ENCODE peak calls at places on chromosomes 6 and 20, in eight cellular contexts. One of them, this sample, is unnamed.

GRCh38 chr20:35883778-35884540 is 70.3 kb downstream of the SCAND1 start:
- DNase-seq in EL: peak
- DNase-seq in fibroblast of pulmonary artery: peak
- DNase-seq in NCI-H1105: peak
- DNase-seq in mesendoderm: peak
- DNase-seq in stomach: peak
- DNase-seq in hypothalamus: peak
- DNase-seq in fibroblast of lung: peak
- DNase-seq in this sample: peak

GRCh38 chr6:158042245-158042798 is 60.7 kb downstream of the SYNJ2 start:
- DNase-seq in NCI-H1105: no peak
- DNase-seq in hypothalamus: no peak
- DNase-seq in stomach: peak
- DNase-seq in fibroblast of pulmonary artery: peak
- DNase-seq in fibroblast of lung: peak
- DNase-seq in mesendoderm: peak
- DNase-seq in EL: peak
- DNase-seq in this sample: no peak

GRCh38 chr6:15065603-15066002 is 180.3 kb upstream of the JARID2 start:
- DNase-seq in fibroblast of lung: peak
- DNase-seq in fibroblast of pulmonary artery: no peak
- DNase-seq in EL: peak
- DNase-seq in stomach: no peak
- DNase-seq in hypothalamus: no peak
- DNase-seq in NCI-H1105: no peak
- DNase-seq in mesendoderm: no peak
- DNase-seq in this sample: no peak

GRCh38 chr6:110468696-110469095 is 7.7 kb downstream of the SLC22A16 start:
- DNase-seq in EL: no peak
- DNase-seq in hypothalamus: no peak
- DNase-seq in fibroblast of pulmonary artery: no peak
- DNase-seq in mesendoderm: peak
- DNase-seq in stomach: no peak
- DNase-seq in fibroblast of lung: no peak
- DNase-seq in NCI-H1105: no peak
- DNase-seq in this sample: no peak

GRCh38 chr20:64129146-64129782 is 21.9 kb upstream of the NPBWR2 start:
- DNase-seq in EL: no peak
- DNase-seq in stomach: no peak
- DNase-seq in fibroblast of pulmonary artery: no peak
- DNase-seq in mesendoderm: no peak
- DNase-seq in hypothalamus: no peak
- DNase-seq in NCI-H1105: no peak
- DNase-seq in fibroblast of lung: no peak
- DNase-seq in this sample: no peak

GRCh38 chr20:3580412-3580811 is 82.8 kb downstream of the GFRA4 start:
- DNase-seq in fibroblast of pulmonary artery: no peak
- DNase-seq in hypothalamus: no peak
- DNase-seq in fibroblast of lung: no peak
- DNase-seq in EL: no peak
- DNase-seq in stomach: no peak
- DNase-seq in mesendoderm: peak
- DNase-seq in NCI-H1105: no peak
- DNase-seq in this sample: no peak

GRCh38 chr6:106973018-106973840 is 1.3 kb downstream of the CD24 start:
- DNase-seq in EL: no peak
- DNase-seq in fibroblast of pulmonary artery: no peak
- DNase-seq in mesendoderm: peak
- DNase-seq in stomach: peak
- DNase-seq in hypothalamus: no peak
- DNase-seq in NCI-H1105: peak
- DNase-seq in fibroblast of lung: peak
- DNase-seq in this sample: no peak

GRCh38 chr6:41408982-41409381 is 73.6 kb downstream of the NCR2 start:
- DNase-seq in hypothalamus: no peak
- DNase-seq in stomach: no peak
- DNase-seq in mesendoderm: peak
- DNase-seq in EL: no peak
- DNase-seq in fibroblast of pulmonary artery: no peak
- DNase-seq in NCI-H1105: no peak
- DNase-seq in fibroblast of lung: no peak
- DNase-seq in this sample: no peak

GRCh38 chr20:8148501-8148900 is 16.4 kb downstream of the PLCB1 start:
- DNase-seq in NCI-H1105: no peak
- DNase-seq in fibroblast of pulmonary artery: no peak
- DNase-seq in fibroblast of lung: peak
- DNase-seq in EL: peak
- DNase-seq in mesendoderm: no peak
- DNase-seq in stomach: no peak
- DNase-seq in hypothalamus: no peak
- DNase-seq in this sample: no peak

GRCh38 chr20:37245181-37245580 is 16.4 kb downstream of the GHRH start:
- DNase-seq in NCI-H1105: no peak
- DNase-seq in EL: no peak
- DNase-seq in mesendoderm: no peak
- DNase-seq in hypothalamus: no peak
- DNase-seq in fibroblast of pulmonary artery: no peak
- DNase-seq in stomach: no peak
- DNase-seq in fibroblast of lung: no peak
- DNase-seq in this sample: no peak

GRCh38 chr6:134631398-134631924 is 313.5 kb upstream of the SGK1 start:
- DNase-seq in hypothalamus: no peak
- DNase-seq in EL: no peak
- DNase-seq in stomach: no peak
- DNase-seq in NCI-H1105: no peak
- DNase-seq in mesendoderm: no peak
- DNase-seq in fibroblast of lung: no peak
- DNase-seq in fibroblast of pulmonary artery: no peak
- DNase-seq in this sample: no peak

GRCh38 chr6:130187335-130188206 is 35.2 kb downstream of the SAMD3 start:
- DNase-seq in mesendoderm: no peak
- DNase-seq in fibroblast of lung: no peak
- DNase-seq in hypothalamus: no peak
- DNase-seq in NCI-H1105: no peak
- DNase-seq in fibroblast of pulmonary artery: no peak
- DNase-seq in EL: no peak
- DNase-seq in stomach: no peak
- DNase-seq in this sample: no peak

GRCh38 chr6:136920858-136921520 is 1.1 kb upstream of the SLC35D3 start:
- DNase-seq in fibroblast of lung: peak
- DNase-seq in stomach: no peak
- DNase-seq in EL: peak
- DNase-seq in fibroblast of pulmonary artery: peak
- DNase-seq in NCI-H1105: peak
- DNase-seq in hypothalamus: no peak
- DNase-seq in mesendoderm: peak
- DNase-seq in this sample: no peak

GRCh38 chr6:67544851-67545452 is 1090.1 kb upstream of the ADGRB3 start:
- DNase-seq in hypothalamus: no peak
- DNase-seq in stomach: no peak
- DNase-seq in fibroblast of lung: no peak
- DNase-seq in fibroblast of pulmonary artery: no peak
- DNase-seq in NCI-H1105: no peak
- DNase-seq in mesendoderm: peak
- DNase-seq in EL: no peak
- DNase-seq in this sample: no peak

GRCh38 chr6:36839819-36840379 is 655 bp upstream of the CPNE5 start:
- DNase-seq in stomach: peak
- DNase-seq in fibroblast of lung: no peak
- DNase-seq in fibroblast of pulmonary artery: no peak
- DNase-seq in EL: peak
- DNase-seq in NCI-H1105: peak
- DNase-seq in mesendoderm: peak
- DNase-seq in hypothalamus: peak
- DNase-seq in this sample: no peak

GRCh38 chr6:14549871-14550270 is 432.3 kb downstream of the CD83 start:
- DNase-seq in mesendoderm: no peak
- DNase-seq in fibroblast of pulmonary artery: no peak
- DNase-seq in EL: no peak
- DNase-seq in fibroblast of lung: no peak
- DNase-seq in hypothalamus: no peak
- DNase-seq in NCI-H1105: no peak
- DNase-seq in stomach: no peak
- DNase-seq in this sample: no peak

GRCh38 chr6:45714795-45715507 is 300.7 kb downstream of the CLIC5 start:
- DNase-seq in hypothalamus: peak
- DNase-seq in fibroblast of lung: peak
- DNase-seq in EL: peak
- DNase-seq in stomach: peak
- DNase-seq in fibroblast of pulmonary artery: peak
- DNase-seq in mesendoderm: peak
- DNase-seq in NCI-H1105: peak
- DNase-seq in this sample: peak

GRCh38 chr20:889110-889509 is 27.0 kb downstream of the ANGPT4 start:
- DNase-seq in EL: no peak
- DNase-seq in stomach: no peak
- DNase-seq in fibroblast of lung: no peak
- DNase-seq in hypothalamus: no peak
- DNase-seq in mesendoderm: no peak
- DNase-seq in NCI-H1105: no peak
- DNase-seq in fibroblast of pulmonary artery: no peak
- DNase-seq in this sample: no peak

GRCh38 chr6:136749359-136749758 is 42.9 kb downstream of the MAP3K5 start:
- DNase-seq in NCI-H1105: no peak
- DNase-seq in fibroblast of pulmonary artery: no peak
- DNase-seq in EL: no peak
- DNase-seq in fibroblast of lung: no peak
- DNase-seq in stomach: no peak
- DNase-seq in hypothalamus: no peak
- DNase-seq in mesendoderm: no peak
- DNase-seq in this sample: no peak

GRCh38 chr20:63183422-63184146 is 32.3 kb downstream of the YTHDF1 start:
- DNase-seq in mesendoderm: peak
- DNase-seq in hypothalamus: peak
- DNase-seq in fibroblast of lung: no peak
- DNase-seq in fibroblast of pulmonary artery: peak
- DNase-seq in NCI-H1105: no peak
- DNase-seq in EL: peak
- DNase-seq in stomach: peak
- DNase-seq in this sample: peak

GRCh38 chr20:25136643-25137559 is 55.0 kb upstream of the VSX1 start:
- DNase-seq in EL: peak
- DNase-seq in hypothalamus: peak
- DNase-seq in fibroblast of pulmonary artery: peak
- DNase-seq in fibroblast of lung: peak
- DNase-seq in stomach: no peak
- DNase-seq in NCI-H1105: no peak
- DNase-seq in mesendoderm: peak
- DNase-seq in this sample: no peak

GRCh38 chr20:49674383-49675352 is 39.0 kb downstream of the B4GALT5 start:
- DNase-seq in stomach: no peak
- DNase-seq in fibroblast of lung: peak
- DNase-seq in mesendoderm: peak
- DNase-seq in hypothalamus: no peak
- DNase-seq in EL: peak
- DNase-seq in NCI-H1105: no peak
- DNase-seq in fibroblast of pulmonary artery: peak
- DNase-seq in this sample: no peak

GRCh38 chr6:35396991-35397390 is 54.6 kb downstream of the PPARD start:
- DNase-seq in stomach: peak
- DNase-seq in fibroblast of lung: peak
- DNase-seq in EL: peak
- DNase-seq in hypothalamus: no peak
- DNase-seq in mesendoderm: no peak
- DNase-seq in fibroblast of pulmonary artery: no peak
- DNase-seq in NCI-H1105: no peak
- DNase-seq in this sample: no peak

GRCh38 chr20:44033344-44033743 is 118.7 kb downstream of the TOX2 start:
- DNase-seq in hypothalamus: no peak
- DNase-seq in fibroblast of pulmonary artery: peak
- DNase-seq in stomach: no peak
- DNase-seq in NCI-H1105: no peak
- DNase-seq in fibroblast of lung: peak
- DNase-seq in EL: peak
- DNase-seq in mesendoderm: peak
- DNase-seq in this sample: no peak

GRCh38 chr6:154432533-154433476 is 76.2 kb upstream of the IPCEF1 start:
- DNase-seq in fibroblast of lung: peak
- DNase-seq in fibroblast of pulmonary artery: peak
- DNase-seq in stomach: no peak
- DNase-seq in NCI-H1105: no peak
- DNase-seq in mesendoderm: no peak
- DNase-seq in EL: peak
- DNase-seq in hypothalamus: no peak
- DNase-seq in this sample: peak

GRCh38 chr20:13947719-13948118 is 42.7 kb downstream of the SEL1L2 start:
- DNase-seq in EL: no peak
- DNase-seq in stomach: no peak
- DNase-seq in fibroblast of lung: no peak
- DNase-seq in NCI-H1105: no peak
- DNase-seq in fibroblast of pulmonary artery: no peak
- DNase-seq in hypothalamus: no peak
- DNase-seq in mesendoderm: no peak
- DNase-seq in this sample: no peak

GRCh38 chr6:110682460-110682853 is 132.8 kb downstream of the CDK19 start:
- DNase-seq in mesendoderm: peak
- DNase-seq in NCI-H1105: peak
- DNase-seq in hypothalamus: peak
- DNase-seq in fibroblast of pulmonary artery: peak
- DNase-seq in EL: peak
- DNase-seq in stomach: peak
- DNase-seq in fibroblast of lung: peak
- DNase-seq in this sample: peak

GRCh38 chr20:10469599-10469998 is 34.5 kb downstream of the SLX4IP start:
- DNase-seq in hypothalamus: no peak
- DNase-seq in fibroblast of pulmonary artery: peak
- DNase-seq in NCI-H1105: peak
- DNase-seq in mesendoderm: peak
- DNase-seq in stomach: no peak
- DNase-seq in EL: peak
- DNase-seq in fibroblast of lung: peak
- DNase-seq in this sample: peak

GRCh38 chr6:21937466-21937865 is 343.9 kb downstream of the SOX4 start:
- DNase-seq in NCI-H1105: no peak
- DNase-seq in EL: no peak
- DNase-seq in fibroblast of pulmonary artery: no peak
- DNase-seq in hypothalamus: no peak
- DNase-seq in stomach: no peak
- DNase-seq in fibroblast of lung: no peak
- DNase-seq in mesendoderm: peak
- DNase-seq in this sample: no peak

GRCh38 chr20:39968495-39968894 is 720.5 kb downstream of the MAFB start:
- DNase-seq in NCI-H1105: no peak
- DNase-seq in fibroblast of lung: no peak
- DNase-seq in fibroblast of pulmonary artery: no peak
- DNase-seq in mesendoderm: no peak
- DNase-seq in stomach: no peak
- DNase-seq in hypothalamus: no peak
- DNase-seq in EL: no peak
- DNase-seq in this sample: no peak

GRCh38 chr6:82612475-82612874 is 248.9 kb downstream of the TPBG start:
- DNase-seq in fibroblast of lung: peak
- DNase-seq in EL: no peak
- DNase-seq in fibroblast of pulmonary artery: peak
- DNase-seq in mesendoderm: peak
- DNase-seq in NCI-H1105: peak
- DNase-seq in stomach: no peak
- DNase-seq in hypothalamus: no peak
- DNase-seq in this sample: no peak

GRCh38 chr6:160112628-160113294 is 8.9 kb upstream of the SLC22A1 start:
- DNase-seq in fibroblast of lung: no peak
- DNase-seq in mesendoderm: no peak
- DNase-seq in fibroblast of pulmonary artery: no peak
- DNase-seq in stomach: no peak
- DNase-seq in NCI-H1105: no peak
- DNase-seq in EL: no peak
- DNase-seq in hypothalamus: no peak
- DNase-seq in this sample: no peak

GRCh38 chr20:5741089-5741488 is 9.1 kb upstream of the SHLD1 start:
- DNase-seq in fibroblast of pulmonary artery: no peak
- DNase-seq in hypothalamus: no peak
- DNase-seq in fibroblast of lung: peak
- DNase-seq in EL: peak
- DNase-seq in mesendoderm: no peak
- DNase-seq in NCI-H1105: no peak
- DNase-seq in stomach: no peak
- DNase-seq in this sample: no peak

GRCh38 chr20:34331838-34332237 is 28.7 kb upstream of the AHCY start:
- DNase-seq in stomach: no peak
- DNase-seq in fibroblast of lung: no peak
- DNase-seq in hypothalamus: no peak
- DNase-seq in mesendoderm: no peak
- DNase-seq in EL: no peak
- DNase-seq in fibroblast of pulmonary artery: no peak
- DNase-seq in NCI-H1105: no peak
- DNase-seq in this sample: no peak

This sample was measured in Kasumi-1.